ENCODE peak calls at places on chromosomes 6 and 20, in seven cellular contexts. One of them, this sample, is unnamed.
A peak's percentile ranks its signal among the peaks of the same experiment; 100 is the strongest.

GRCh38 chr6:149961728-149962425 is 1.9 kb upstream of the ULBP1 start:
- DNase-seq in cardiac muscle cell: no peak
- DNase-seq in HCT116: peak; percentile 36
- DNase-seq in body of pancreas: no peak
- DNase-seq in H7: peak; percentile 80
- DNase-seq in adrenal gland: no peak
- DNase-seq in aorta: no peak
- DNase-seq in this sample: no peak

GRCh38 chr6:136225496-136225895 is 24.6 kb downstream of the MTFR2 start:
- DNase-seq in cardiac muscle cell: no peak
- DNase-seq in H7: no peak
- DNase-seq in aorta: no peak
- DNase-seq in adrenal gland: peak; percentile 27
- DNase-seq in body of pancreas: no peak
- DNase-seq in HCT116: no peak
- DNase-seq in this sample: no peak

GRCh38 chr6:37777272-37777736 is 42.2 kb upstream of the ZFAND3 start:
- DNase-seq in HCT116: no peak
- DNase-seq in aorta: no peak
- DNase-seq in cardiac muscle cell: peak; percentile 44
- DNase-seq in body of pancreas: no peak
- DNase-seq in adrenal gland: no peak
- DNase-seq in H7: peak; percentile 75
- DNase-seq in this sample: no peak

GRCh38 chr20:35344354-35344837 is 52.2 kb upstream of the FAM83C start:
- DNase-seq in HCT116: no peak
- DNase-seq in cardiac muscle cell: no peak
- DNase-seq in adrenal gland: peak; percentile 76
- DNase-seq in aorta: no peak
- DNase-seq in H7: no peak
- DNase-seq in body of pancreas: no peak
- DNase-seq in this sample: no peak

GRCh38 chr6:84193140-84193708 is 34.2 kb downstream of the CEP162 start:
- DNase-seq in HCT116: peak; percentile 85
- DNase-seq in adrenal gland: no peak
- DNase-seq in aorta: no peak
- DNase-seq in body of pancreas: no peak
- DNase-seq in H7: no peak
- DNase-seq in cardiac muscle cell: no peak
- DNase-seq in this sample: peak; percentile 44

GRCh38 chr6:156390621-156391378 is 386.4 kb upstream of the ARID1B start:
- DNase-seq in body of pancreas: no peak
- DNase-seq in adrenal gland: no peak
- DNase-seq in cardiac muscle cell: no peak
- DNase-seq in H7: peak; percentile 16
- DNase-seq in aorta: no peak
- DNase-seq in HCT116: no peak
- DNase-seq in this sample: no peak

GRCh38 chr20:62938105-62938888 is at the start of gene GID8:
- DNase-seq in aorta: no peak
- DNase-seq in body of pancreas: peak; percentile 49
- DNase-seq in HCT116: no peak
- DNase-seq in adrenal gland: peak; percentile 61
- DNase-seq in cardiac muscle cell: peak; percentile 73
- DNase-seq in H7: peak; percentile 88
- DNase-seq in this sample: peak; percentile 60

GRCh38 chr6:109117346-109118035 is 22.2 kb downstream of the CEP57L1 start:
- DNase-seq in HCT116: no peak
- DNase-seq in aorta: no peak
- DNase-seq in body of pancreas: no peak
- DNase-seq in H7: no peak
- DNase-seq in adrenal gland: no peak
- DNase-seq in cardiac muscle cell: no peak
- DNase-seq in this sample: no peak

GRCh38 chr6:167997642-167998041 is at the start of gene KIF25:
- DNase-seq in aorta: no peak
- DNase-seq in H7: no peak
- DNase-seq in HCT116: no peak
- DNase-seq in body of pancreas: no peak
- DNase-seq in cardiac muscle cell: no peak
- DNase-seq in adrenal gland: no peak
- DNase-seq in this sample: no peak

GRCh38 chr6:75368151-75368779 is 83.7 kb upstream of the TMEM30A start:
- DNase-seq in adrenal gland: no peak
- DNase-seq in cardiac muscle cell: peak; percentile 72
- DNase-seq in HCT116: peak; percentile 42
- DNase-seq in body of pancreas: peak; percentile 52
- DNase-seq in aorta: no peak
- DNase-seq in H7: peak; percentile 36
- DNase-seq in this sample: peak; percentile 37

GRCh38 chr20:58870293-58871014 is 17.9 kb downstream of the GNAS start:
- DNase-seq in cardiac muscle cell: peak; percentile 80
- DNase-seq in adrenal gland: peak; percentile 83
- DNase-seq in body of pancreas: peak; percentile 83
- DNase-seq in HCT116: no peak
- DNase-seq in H7: peak; percentile 84
- DNase-seq in aorta: peak; percentile 79
- DNase-seq in this sample: peak; percentile 62

GRCh38 chr6:131966443-131966842 is 15.3 kb upstream of the CCN2 start:
- DNase-seq in HCT116: no peak
- DNase-seq in aorta: no peak
- DNase-seq in H7: no peak
- DNase-seq in cardiac muscle cell: no peak
- DNase-seq in body of pancreas: no peak
- DNase-seq in adrenal gland: no peak
- DNase-seq in this sample: peak; percentile 30

GRCh38 chr6:113855500-113856010 is 1.6 kb upstream of the MARCKS start:
- DNase-seq in cardiac muscle cell: peak; percentile 50
- DNase-seq in HCT116: no peak
- DNase-seq in body of pancreas: peak; percentile 41
- DNase-seq in H7: no peak
- DNase-seq in adrenal gland: peak; percentile 23
- DNase-seq in aorta: peak; percentile 58
- DNase-seq in this sample: no peak

DNA sequence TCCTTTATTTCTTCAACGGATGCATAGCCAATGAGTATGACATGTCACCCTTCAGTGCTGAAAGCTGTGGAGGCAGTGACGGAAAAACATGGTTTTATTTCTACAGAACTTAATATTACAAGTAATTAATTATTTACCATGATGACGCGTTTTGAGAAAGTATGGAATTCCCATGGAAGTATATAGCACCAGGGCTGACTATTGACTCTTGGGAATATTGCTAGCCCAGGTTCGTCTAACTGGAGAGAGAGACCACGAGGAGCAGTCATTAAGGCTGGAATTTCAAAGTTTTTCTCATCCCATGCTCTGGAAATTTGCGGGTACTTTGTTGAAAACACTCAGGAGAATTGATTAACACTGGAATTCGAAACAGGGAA is 155.2 kb upstream of the PRSS16 start:
- DNase-seq in H7: no peak
- DNase-seq in aorta: no peak
- DNase-seq in HCT116: no peak
- DNase-seq in adrenal gland: no peak
- DNase-seq in body of pancreas: no peak
- DNase-seq in cardiac muscle cell: no peak
- DNase-seq in this sample: no peak
- H3K4me3 ChIP-seq in H7: peak overlapping the region; percentile 56
- H3K4me3 ChIP-seq in aorta: no peak overlapping the region
- H3K4me3 ChIP-seq in HCT116: peak overlapping the region; percentile 43
- H3K4me3 ChIP-seq in adrenal gland: no peak overlapping the region
- H3K4me3 ChIP-seq in body of pancreas: no peak overlapping the region
- H3K4me3 ChIP-seq in cardiac muscle cell: peak overlapping the region; percentile 44
- H3K4me3 ChIP-seq in this sample: peak overlapping the region; percentile 31

DNA sequence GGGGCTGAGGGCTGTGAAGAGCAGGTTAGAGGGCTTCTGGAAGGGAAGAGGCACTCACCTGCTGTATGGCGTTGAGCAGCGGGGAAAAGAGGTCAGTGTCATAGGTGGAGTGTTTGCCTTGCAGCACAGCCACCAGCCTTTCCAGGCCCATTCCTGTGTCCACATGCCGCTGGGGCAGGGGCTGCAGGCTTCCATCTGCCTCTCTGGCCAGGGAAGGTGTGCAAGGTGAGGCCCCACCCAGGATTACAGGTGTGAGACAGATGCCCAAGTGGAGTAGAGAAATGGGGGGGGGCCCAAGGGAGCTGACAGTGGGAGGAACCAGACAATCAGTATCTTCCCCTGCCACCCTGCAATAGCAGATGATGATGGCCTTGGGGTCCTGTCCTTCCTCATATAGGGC is 2.9 kb downstream of the AARS2 start:
- DNase-seq in body of pancreas: no peak
- DNase-seq in H7: no peak
- DNase-seq in adrenal gland: no peak
- DNase-seq in aorta: no peak
- DNase-seq in HCT116: no peak
- DNase-seq in cardiac muscle cell: no peak
- DNase-seq in this sample: no peak
- H3K36me3 ChIP-seq in body of pancreas: peaks cover 13% of the 10 kb centered on the region
- H3K36me3 ChIP-seq in H7: peaks cover 43% of the 10 kb centered on the region
- H3K36me3 ChIP-seq in adrenal gland: peaks cover 61% of the 10 kb centered on the region
- H3K36me3 ChIP-seq in aorta: peaks cover 2% of the 10 kb centered on the region
- H3K36me3 ChIP-seq in HCT116: peaks cover 28% of the 10 kb centered on the region
- H3K36me3 ChIP-seq in cardiac muscle cell: peaks cover 24% of the 10 kb centered on the region
- H3K36me3 ChIP-seq in this sample: peaks cover 65% of the 10 kb centered on the region

DNA sequence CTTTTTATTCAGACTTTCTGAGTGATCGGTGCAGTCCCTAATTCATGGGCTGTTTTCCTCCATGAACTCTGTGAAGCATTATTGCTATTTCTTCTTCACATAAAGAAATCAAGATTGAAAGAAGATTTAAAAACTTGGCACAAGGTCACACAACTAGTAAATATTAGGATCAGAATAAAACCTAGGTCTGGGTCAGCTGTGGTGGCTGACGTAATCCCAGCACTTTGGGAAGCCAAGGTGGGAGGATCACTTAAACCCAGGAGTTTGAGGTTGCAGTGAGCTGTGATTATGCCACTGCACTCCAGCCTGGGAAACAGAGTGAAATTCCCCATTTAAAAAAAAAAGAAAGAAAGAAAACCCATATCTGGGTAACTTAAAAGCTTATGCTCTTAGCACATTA is 1.4 kb downstream of the ZSCAN9 start:
- DNase-seq in body of pancreas: no peak
- DNase-seq in adrenal gland: no peak
- DNase-seq in HCT116: no peak
- DNase-seq in aorta: no peak
- DNase-seq in cardiac muscle cell: no peak
- DNase-seq in H7: no peak
- DNase-seq in this sample: no peak
- H3K4me3 ChIP-seq in body of pancreas: no peak overlapping the region
- H3K4me3 ChIP-seq in adrenal gland: no peak overlapping the region
- H3K4me3 ChIP-seq in HCT116: no peak overlapping the region
- H3K4me3 ChIP-seq in aorta: no peak overlapping the region
- H3K4me3 ChIP-seq in cardiac muscle cell: peak overlapping the region; percentile 42
- H3K4me3 ChIP-seq in H7: no peak overlapping the region
- H3K4me3 ChIP-seq in this sample: peak overlapping the region; percentile 59

DNA sequence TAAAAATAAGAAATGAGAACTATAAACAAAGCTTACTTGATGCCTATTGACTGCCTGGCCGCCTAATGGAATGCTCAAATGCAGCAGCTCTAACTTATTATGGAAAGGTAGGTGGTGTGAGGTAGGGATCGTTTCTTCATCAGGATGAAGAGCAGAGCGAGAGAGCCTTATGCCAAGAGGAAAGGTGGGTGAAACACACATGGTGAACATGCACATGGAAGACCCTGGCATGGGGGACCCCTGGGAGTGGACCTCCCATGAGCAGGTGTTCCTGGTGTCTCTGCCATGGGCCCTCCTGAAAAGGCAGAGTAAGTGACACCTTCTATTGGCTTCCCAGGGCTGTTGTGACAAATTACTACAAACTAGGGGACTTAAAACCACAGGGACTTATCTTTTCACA is 130.1 kb downstream of the CDH4 start:
- DNase-seq in cardiac muscle cell: no peak
- DNase-seq in body of pancreas: no peak
- DNase-seq in adrenal gland: no peak
- DNase-seq in HCT116: no peak
- DNase-seq in H7: no peak
- DNase-seq in aorta: no peak
- DNase-seq in this sample: no peak
- H3K36me3 ChIP-seq in cardiac muscle cell: no peaks in the 10 kb centered on the region
- H3K36me3 ChIP-seq in body of pancreas: no peaks in the 10 kb centered on the region
- H3K36me3 ChIP-seq in adrenal gland: no peaks in the 10 kb centered on the region
- H3K36me3 ChIP-seq in HCT116: no peaks in the 10 kb centered on the region
- H3K36me3 ChIP-seq in H7: no peaks in the 10 kb centered on the region
- H3K36me3 ChIP-seq in aorta: no peaks in the 10 kb centered on the region
- H3K36me3 ChIP-seq in this sample: no peaks in the 10 kb centered on the region

GRCh38 chr6:45424628-45424955 is 46.9 kb upstream of the SUPT3H start:
- DNase-seq in body of pancreas: no peak
- DNase-seq in HCT116: no peak
- DNase-seq in adrenal gland: no peak
- DNase-seq in cardiac muscle cell: no peak
- DNase-seq in H7: no peak
- DNase-seq in aorta: no peak
- DNase-seq in this sample: no peak

GRCh38 chr6:45430590-45431202 is 53.0 kb upstream of the SUPT3H start:
- DNase-seq in H7: no peak
- DNase-seq in HCT116: no peak
- DNase-seq in body of pancreas: no peak
- DNase-seq in cardiac muscle cell: no peak
- DNase-seq in adrenal gland: no peak
- DNase-seq in aorta: no peak
- DNase-seq in this sample: no peak

GRCh38 chr6:45428734-45429133 is 51.0 kb upstream of the SUPT3H start:
- DNase-seq in body of pancreas: no peak
- DNase-seq in adrenal gland: no peak
- DNase-seq in H7: no peak
- DNase-seq in cardiac muscle cell: no peak
- DNase-seq in aorta: no peak
- DNase-seq in HCT116: no peak
- DNase-seq in this sample: no peak

GRCh38 chr6:45426251-45426650 is 48.5 kb upstream of the SUPT3H start:
- DNase-seq in body of pancreas: no peak
- DNase-seq in aorta: no peak
- DNase-seq in cardiac muscle cell: no peak
- DNase-seq in HCT116: no peak
- DNase-seq in adrenal gland: no peak
- DNase-seq in H7: no peak
- DNase-seq in this sample: peak; percentile 46

DNA sequence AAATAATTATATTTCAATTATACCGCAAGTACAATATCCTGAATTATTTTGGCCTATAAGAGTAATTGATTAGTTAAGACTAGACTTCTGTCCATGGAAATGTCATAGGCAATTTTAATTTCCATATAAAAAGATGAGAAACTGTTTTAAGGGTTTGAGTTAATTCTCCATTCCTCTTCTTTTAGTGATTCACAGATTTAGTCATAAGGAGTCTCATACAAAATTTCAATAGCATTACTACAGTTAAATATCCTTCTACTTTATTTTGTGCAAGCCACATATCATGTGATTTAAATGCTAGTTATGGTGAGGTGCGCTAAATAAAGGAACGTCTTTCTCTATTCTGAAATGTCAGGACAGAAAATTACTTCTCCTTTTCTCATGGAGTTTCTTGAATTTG is 49.9 kb upstream of the SUPT3H start:
- DNase-seq in cardiac muscle cell: no peak
- DNase-seq in aorta: no peak
- DNase-seq in HCT116: no peak
- DNase-seq in body of pancreas: no peak
- DNase-seq in adrenal gland: no peak
- DNase-seq in H7: no peak
- DNase-seq in this sample: no peak
- H3K4me3 ChIP-seq in cardiac muscle cell: no peak overlapping the region
- H3K4me3 ChIP-seq in aorta: no peak overlapping the region
- H3K4me3 ChIP-seq in HCT116: no peak overlapping the region
- H3K4me3 ChIP-seq in body of pancreas: no peak overlapping the region
- H3K4me3 ChIP-seq in adrenal gland: no peak overlapping the region
- H3K4me3 ChIP-seq in H7: no peak overlapping the region
- H3K4me3 ChIP-seq in this sample: no peak overlapping the region